ENCODE peak calls at places on chromosomes 1 and 21, in seven cellular contexts. P is T follicular helper cell, G is left colon, A is esophagus muscularis mucosa, R is Caki2, F is substantia nigra, C is HTR-8/SVneo. B is an unnamed sample.

GRCh38 chr1:147515046-147515869 is 26.0 kb upstream of the BCL9 start:
- DNase-seq in P (no peak), G (peak), A (no peak), R (peak), F (no peak), C (peak), B (no peak)

GRCh38 chr1:32144033-32144432 is 35.4 kb upstream of the TXLNA start:
- DNase-seq in P (no peak), G (no peak), A (no peak), R (no peak), F (no peak), C (no peak), B (no peak)

GRCh38 chr1:6601865-6602668 is 602 bp downstream of the KLHL21 start:
- DNase-seq in P (no peak), G (peak), A (no peak), R (peak), F (peak), C (no peak), B (no peak)

GRCh38 chr1:20063861-20064292 is 6.1 kb upstream of the PLA2G5 start:
- DNase-seq in P (no peak), G (no peak), A (peak), R (no peak), F (no peak), C (no peak), B (no peak)

GRCh38 chr1:93330196-93330595 is 15.5 kb upstream of the DR1 start:
- DNase-seq in P (no peak), G (no peak), A (no peak), R (no peak), F (no peak), C (no peak), B (no peak)

GRCh38 chr1:230979389-230979716 is 459 bp downstream of the ARV1 start:
- DNase-seq in P (no peak), G (no peak), A (no peak), R (no peak), F (no peak), C (no peak), B (no peak)

GRCh38 chr1:235425357-235425756 is 58.1 kb downstream of the TBCE start:
- DNase-seq in P (no peak), G (no peak), A (no peak), R (no peak), F (no peak), C (no peak), B (no peak)

GRCh38 chr1:113133038-113133437 is 60.0 kb downstream of the LRIG2 start:
- DNase-seq in P (no peak), G (no peak), A (no peak), R (no peak), F (no peak), C (no peak), B (no peak)

GRCh38 chr1:5993553-5994510 is 1.6 kb upstream of the NPHP4 start:
- DNase-seq in P (no peak), G (peak), A (no peak), R (peak), F (no peak), C (no peak), B (no peak)

GRCh38 chr1:154574715-154575114 is 7.1 kb downstream of the CHRNB2 start:
- DNase-seq in P (no peak), G (no peak), A (no peak), R (no peak), F (no peak), C (no peak), B (no peak)

GRCh38 chr1:113905435-113905861 is 322 bp downstream of the DCLRE1B start:
- DNase-seq in P (no peak), G (no peak), A (no peak), R (no peak), F (no peak), C (no peak), B (no peak)

GRCh38 chr1:109395602-109396512 is 1.9 kb downstream of the SORT1 start:
- DNase-seq in P (no peak), G (no peak), A (no peak), R (no peak), F (no peak), C (no peak), B (no peak)

GRCh38 chr1:95186149-95186548 is 47.9 kb upstream of the RWDD3 start:
- DNase-seq in P (no peak), G (no peak), A (no peak), R (no peak), F (no peak), C (no peak), B (no peak)

GRCh38 chr1:231240531-231240882 is 505 bp upstream of the GNPAT start:
- DNase-seq in P (no peak), G (no peak), A (no peak), R (no peak), F (peak), C (no peak), B (no peak)

GRCh38 chr1:211610779-211611556 is 32.0 kb upstream of the SLC30A1 start:
- DNase-seq in P (no peak), G (no peak), A (no peak), R (no peak), F (no peak), C (no peak), B (no peak)

GRCh38 chr1:201551877-201552731 is 13.2 kb downstream of the NAV1 start:
- DNase-seq in P (no peak), G (no peak), A (no peak), R (peak), F (peak), C (no peak), B (no peak)

GRCh38 chr1:107941123-107941522 is 23.9 kb downstream of the VAV3 start:
- DNase-seq in P (no peak), G (no peak), A (no peak), R (no peak), F (no peak), C (no peak), B (no peak)

GRCh38 chr1:208254376-208254775 is 10.2 kb upstream of the PLXNA2 start:
- DNase-seq in P (no peak), G (no peak), A (no peak), R (no peak), F (no peak), C (no peak), B (no peak)

GRCh38 chr1:76940586-76941335 is 73.5 kb downstream of the ST6GALNAC5 start:
- DNase-seq in P (no peak), G (no peak), A (no peak), R (no peak), F (no peak), C (no peak), B (no peak)

GRCh38 chr1:93766451-93766850 is 84.8 kb upstream of the BCAR3 start:
- DNase-seq in P (no peak), G (no peak), A (no peak), R (no peak), F (no peak), C (no peak), B (no peak)

GRCh38 chr1:241479294-241479693 is 40.3 kb downstream of the FH start:
- DNase-seq in P (no peak), G (no peak), A (no peak), R (no peak), F (no peak), C (no peak), B (no peak)

GRCh38 chr1:155309423-155310021 is 856 bp downstream of the FDPS start:
- DNase-seq in P (no peak), G (peak), A (no peak), R (no peak), F (peak), C (no peak), B (no peak)

GRCh38 chr21:45403133-45403824 is 1.7 kb upstream of the COL18A1 start:
- DNase-seq in P (no peak), G (no peak), A (no peak), R (no peak), F (no peak), C (no peak), B (no peak)

B was measured in CD8-positive, alpha-beta T cell.